ENCODE peak calls at places on chromosome 11, in nine cellular contexts. S, Q, F, E, O, B, K, A and N are unnamed samples. For H3K4me1 and H3K27me3, the result is how much of the 10 kb centered on the place peaks cover.

GRCh38 chr11:102771351-102771750 is 9.1 kb downstream of the MMP10 start:
- DNase-seq in S (no peak), Q (no peak), F (no peak), E (no peak), O (no peak), B (no peak), K (peak), A (no peak), N (no peak)

GRCh38 chr11:118659314-118659939 is 20.0 kb downstream of the TREH start:
- DNase-seq in S (peak), Q (peak), F (peak), E (peak), O (peak), B (peak), K (peak), A (peak), N (peak)

GRCh38 chr11:57322881-57323467 is 1.8 kb downstream of the TNKS1BP1 start:
- DNase-seq in S (no peak), Q (no peak), F (no peak), E (peak), O (no peak), B (no peak), K (no peak), A (no peak), N (no peak)

GRCh38 chr11:31645747-31646146 is 136.2 kb downstream of the ELP4 start:
- DNase-seq in S (no peak), Q (no peak), F (peak), E (peak), O (no peak), B (no peak), K (peak), A (peak), N (peak)

GRCh38 chr11:21811572-21811971 is 381.3 kb upstream of the ANO5 start:
- DNase-seq in S (no peak), Q (no peak), F (no peak), E (no peak), O (no peak), B (no peak), K (no peak), A (no peak), N (peak)

GRCh38 chr11:2263724-2264360 is 6.5 kb downstream of the ASCL2 start:
- DNase-seq in S (no peak), Q (no peak), F (no peak), E (no peak), O (peak), B (no peak), K (no peak), A (peak), N (no peak)

GRCh38 chr11:61091373-61092279 is 10.7 kb upstream of the CD5 start:
- DNase-seq in S (no peak), Q (no peak), F (no peak), E (peak), O (no peak), B (no peak), K (no peak), A (no peak), N (no peak)

GRCh38 chr11:127074151-127074761 is 73.7 kb upstream of the KIRREL3 start:
- DNase-seq in S (no peak), Q (peak), F (no peak), E (peak), O (no peak), B (no peak), K (peak), A (peak), N (peak)

GRCh38 chr11:129750343-129751292 is 65.0 kb upstream of the TMEM45B start:
- DNase-seq in S (peak), Q (peak), F (peak), E (peak), O (peak), B (peak), K (peak), A (no peak), N (peak)

GRCh38 chr11:14029415-14029814 is 66.9 kb downstream of the SPON1 start:
- DNase-seq in S (no peak), Q (no peak), F (no peak), E (no peak), O (no peak), B (no peak), K (no peak), A (no peak), N (peak)

GRCh38 chr11:67698247-67698646 is 23.8 kb upstream of the ALDH3B2 start:
- DNase-seq in S (no peak), Q (no peak), F (no peak), E (no peak), O (no peak), B (no peak), K (no peak), A (no peak), N (no peak)

GRCh38 chr11:31874631-31875191 is 63.6 kb upstream of the PAX6 start:
- DNase-seq in S (no peak), Q (no peak), F (no peak), E (no peak), O (no peak), B (no peak), K (peak), A (no peak), N (no peak)

GRCh38 chr11:20113147-20113435 is 47.2 kb downstream of the DBX1 start:
- DNase-seq in S (no peak), Q (no peak), F (no peak), E (no peak), O (no peak), B (no peak), K (no peak), A (no peak), N (no peak)

GRCh38 chr11:34649597-34649996 is 28.7 kb downstream of the EHF start:
- DNase-seq in S (no peak), Q (no peak), F (no peak), E (no peak), O (no peak), B (no peak), K (no peak), A (no peak), N (peak)

GRCh38 chr11:39678996-39679395 is 1780.5 kb downstream of the LRRC4C start:
- DNase-seq in S (no peak), Q (no peak), F (no peak), E (no peak), O (no peak), B (no peak), K (no peak), A (no peak), N (no peak)

GRCh38 chr11:72589802-72590761 is 84.1 kb downstream of the PDE2A start:
- DNase-seq in S (no peak), Q (peak), F (peak), E (peak), O (no peak), B (no peak), K (no peak), A (no peak), N (peak)

GRCh38 chr11:94768602-94769511 is 701 bp downstream of the AMOTL1 start:
- DNase-seq in S (peak), Q (peak), F (peak), E (peak), O (no peak), B (peak), K (no peak), A (no peak), N (no peak)

GRCh38 chr11:2218234-2218633 is 46.6 kb upstream of the TH start:
- DNase-seq in S (no peak), Q (no peak), F (no peak), E (no peak), O (no peak), B (no peak), K (no peak), A (no peak), N (no peak)

GRCh38 chr11:66318576-66318970 is 1.7 kb upstream of the CD248 start:
- DNase-seq in S (no peak), Q (no peak), F (no peak), E (no peak), O (no peak), B (no peak), K (no peak), A (no peak), N (no peak)

GRCh38 chr11:24781288-24781687 is 284.4 kb downstream of the LUZP2 start:
- DNase-seq in S (no peak), Q (no peak), F (peak), E (no peak), O (no peak), B (no peak), K (no peak), A (no peak), N (no peak)

GRCh38 chr11:110098645-110099044 is 5.5 kb downstream of the ZC3H12C start:
- DNase-seq in S (no peak), Q (no peak), F (peak), E (no peak), O (no peak), B (no peak), K (peak), A (no peak), N (no peak)

GRCh38 chr11:2173150-2173693 is 1.6 kb upstream of the TH start:
- DNase-seq in S (no peak), Q (no peak), F (no peak), E (peak), O (no peak), B (no peak), K (no peak), A (no peak), N (no peak)

GRCh38 chr11:133118563-133119303 is 413.6 kb downstream of the OPCML start:
- DNase-seq in S (no peak), Q (no peak), F (no peak), E (no peak), O (no peak), B (no peak), K (no peak), A (no peak), N (no peak)

GRCh38 chr11:87583931-87584330 is 546.2 kb downstream of the TMEM135 start:
- DNase-seq in S (no peak), Q (no peak), F (no peak), E (no peak), O (no peak), B (no peak), K (no peak), A (no peak), N (no peak)
- H3K4me3 ChIP-seq in S (no peak), Q (no peak), F (no peak), E (no peak), O (no peak), B (no peak), K (no peak), A (no peak), N (no peak)

GRCh38 chr11:911890-912219 is 1.2 kb upstream of the CHID1 start:
- DNase-seq in S (no peak), Q (no peak), F (no peak), E (no peak), O (no peak), B (no peak), K (no peak), A (no peak), N (no peak)
- H3K4me1 ChIP-seq in S (under half), Q (under half), F (under half), E (under half), O (under half), B (under half), K (under half), A (under half), N (under half)

DNA sequence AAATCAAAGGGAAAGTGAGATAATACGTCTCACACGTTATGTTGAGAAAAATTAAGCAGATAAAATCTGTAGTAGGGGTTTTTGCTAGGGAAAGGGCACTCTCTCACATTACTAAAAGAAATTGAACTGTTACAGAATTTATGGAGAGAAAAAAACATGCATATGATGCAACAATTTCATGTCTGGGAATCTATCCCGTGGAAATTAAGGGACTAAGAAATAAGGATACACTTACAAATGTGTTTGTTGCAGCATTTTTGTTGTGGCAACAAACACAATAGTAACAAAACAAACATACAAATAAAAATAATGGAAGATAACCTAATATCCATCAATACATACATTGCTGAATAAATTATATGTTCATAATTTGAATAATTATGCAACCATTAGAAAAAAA is 96.3 kb upstream of the ZBED5 start:
- DNase-seq in S (no peak), Q (no peak), F (no peak), E (no peak), O (no peak), B (no peak), K (no peak), A (no peak), N (no peak)
- H3K27me3 ChIP-seq in S (under half), Q (under half), F (under half), E (under half), O (under half), B (under half), K (under half), A (under half), N (under half)

DNA sequence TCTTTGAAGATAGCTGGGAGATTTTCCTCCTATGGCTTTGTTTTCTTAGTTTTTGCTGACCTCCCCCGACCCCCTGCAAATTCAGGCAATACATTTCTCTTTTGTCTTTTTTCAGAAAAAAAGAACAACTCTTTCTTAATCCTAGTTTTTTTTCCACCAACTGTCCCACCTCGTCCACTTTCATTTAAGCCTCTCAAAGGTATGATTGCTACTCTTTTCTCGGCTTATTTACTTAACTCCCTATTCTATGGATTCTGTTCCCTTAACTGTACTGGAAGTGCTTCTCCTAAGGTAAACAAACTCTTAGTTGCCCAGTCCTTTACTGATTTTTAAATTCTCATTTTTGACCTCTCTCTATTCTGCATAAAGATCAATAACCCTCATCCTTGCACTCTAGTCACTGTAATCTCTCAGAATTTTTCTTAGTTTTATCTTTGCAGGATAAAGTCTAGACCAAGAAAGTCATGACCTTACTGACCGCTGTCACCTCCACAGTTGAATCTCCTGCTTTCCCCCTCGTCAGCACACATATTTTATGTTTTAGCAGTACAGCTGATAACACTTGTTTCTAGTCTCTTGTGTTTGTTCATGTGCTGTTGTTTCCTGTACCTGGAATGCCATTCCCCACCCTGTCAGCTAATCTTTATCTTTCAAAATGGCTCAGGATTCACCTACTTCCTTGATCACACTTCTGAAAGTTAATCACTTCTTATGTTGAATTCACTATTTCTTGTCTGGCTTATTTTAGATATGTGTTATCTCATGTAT is 14.9 kb downstream of the TBCEL start:
- DNase-seq in S (no peak), Q (no peak), F (no peak), E (no peak), O (no peak), B (no peak), K (no peak), A (no peak), N (peak)
- H3K4me3 ChIP-seq in S (no peak), Q (no peak), F (no peak), E (no peak), O (no peak), B (no peak), K (no peak), A (no peak), N (no peak)

GRCh38 chr11:7574491-7575129 is 60.8 kb downstream of the PPFIBP2 start:
- DNase-seq in S (no peak), Q (no peak), F (no peak), E (no peak), O (no peak), B (no peak), K (no peak), A (no peak), N (no peak)

GRCh38 chr11:7577226-7577882 is 63.6 kb downstream of the PPFIBP2 start:
- DNase-seq in S (no peak), Q (peak), F (no peak), E (peak), O (no peak), B (no peak), K (no peak), A (no peak), N (peak)

GRCh38 chr11:7576671-7577225 is 62.9 kb downstream of the PPFIBP2 start:
- DNase-seq in S (no peak), Q (peak), F (peak), E (peak), O (no peak), B (no peak), K (no peak), A (no peak), N (peak)

GRCh38 chr11:7577883-7578242 is 64.1 kb downstream of the PPFIBP2 start:
- DNase-seq in S (no peak), Q (peak), F (peak), E (peak), O (no peak), B (no peak), K (peak), A (no peak), N (peak)

DNA sequence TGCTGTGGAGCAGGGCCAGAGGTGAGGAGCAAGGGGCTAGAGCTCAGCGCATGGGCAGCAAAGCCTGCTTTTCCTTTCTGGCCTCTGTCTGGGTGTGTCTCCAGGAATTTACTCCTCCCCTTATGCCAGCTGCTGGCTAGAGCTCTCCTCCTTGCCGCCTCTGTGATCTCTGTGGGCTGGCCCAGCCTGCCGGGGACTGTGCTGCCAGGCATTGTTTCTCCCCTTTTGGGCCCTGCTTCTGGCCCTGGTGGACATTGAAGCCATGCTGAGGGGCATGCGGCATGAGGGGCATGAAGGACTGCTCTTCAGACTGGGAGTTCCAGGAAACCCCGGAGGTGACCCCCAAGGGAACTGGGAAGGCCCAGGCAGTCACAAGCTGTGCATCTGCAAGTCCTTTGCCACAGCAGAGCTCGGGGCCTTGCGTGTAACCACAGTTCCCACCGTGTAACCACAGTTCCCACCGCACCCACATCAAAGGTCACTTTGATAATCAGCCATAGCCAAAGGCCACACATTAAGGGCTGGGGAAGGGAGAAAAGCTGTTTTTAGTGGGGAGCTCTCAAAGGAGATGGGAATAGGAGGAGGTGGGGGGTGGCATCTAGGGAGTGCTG is 62.1 kb downstream of the PPFIBP2 start:
- DNase-seq in S (peak), Q (peak), F (no peak), E (peak), O (no peak), B (peak), K (no peak), A (peak), N (peak)
- H3K4me1 ChIP-seq in S (under half), Q (half or more), F (under half), E (half or more), O (under half), B (under half), K (half or more), A (half or more), N (under half)

DNA sequence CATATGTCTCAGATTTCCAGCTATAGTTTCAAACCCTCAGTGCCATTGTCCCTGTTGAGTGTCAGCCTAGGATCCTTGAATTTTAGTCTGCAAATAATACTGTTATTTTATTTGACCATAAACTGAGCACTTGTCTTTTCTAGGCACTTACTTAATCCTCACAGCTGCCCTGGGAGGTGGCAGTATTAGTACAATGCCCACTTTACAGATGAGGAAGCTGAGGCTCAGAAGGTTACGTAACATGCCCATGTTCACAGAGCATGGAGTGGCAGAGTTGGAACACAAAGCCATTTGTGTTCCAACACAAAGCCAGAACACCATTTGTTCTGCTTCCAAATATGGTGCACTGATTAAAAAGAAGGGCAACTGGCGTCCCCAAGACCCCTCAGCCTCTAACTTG is 38.2 kb upstream of the ALX4 start:
- DNase-seq in S (no peak), Q (no peak), F (no peak), E (no peak), O (no peak), B (no peak), K (no peak), A (no peak), N (no peak)
- H3K27me3 ChIP-seq in S (under half), Q (under half), F (under half), E (half or more), O (under half), B (under half), K (under half), A (under half), N (under half)

DNA sequence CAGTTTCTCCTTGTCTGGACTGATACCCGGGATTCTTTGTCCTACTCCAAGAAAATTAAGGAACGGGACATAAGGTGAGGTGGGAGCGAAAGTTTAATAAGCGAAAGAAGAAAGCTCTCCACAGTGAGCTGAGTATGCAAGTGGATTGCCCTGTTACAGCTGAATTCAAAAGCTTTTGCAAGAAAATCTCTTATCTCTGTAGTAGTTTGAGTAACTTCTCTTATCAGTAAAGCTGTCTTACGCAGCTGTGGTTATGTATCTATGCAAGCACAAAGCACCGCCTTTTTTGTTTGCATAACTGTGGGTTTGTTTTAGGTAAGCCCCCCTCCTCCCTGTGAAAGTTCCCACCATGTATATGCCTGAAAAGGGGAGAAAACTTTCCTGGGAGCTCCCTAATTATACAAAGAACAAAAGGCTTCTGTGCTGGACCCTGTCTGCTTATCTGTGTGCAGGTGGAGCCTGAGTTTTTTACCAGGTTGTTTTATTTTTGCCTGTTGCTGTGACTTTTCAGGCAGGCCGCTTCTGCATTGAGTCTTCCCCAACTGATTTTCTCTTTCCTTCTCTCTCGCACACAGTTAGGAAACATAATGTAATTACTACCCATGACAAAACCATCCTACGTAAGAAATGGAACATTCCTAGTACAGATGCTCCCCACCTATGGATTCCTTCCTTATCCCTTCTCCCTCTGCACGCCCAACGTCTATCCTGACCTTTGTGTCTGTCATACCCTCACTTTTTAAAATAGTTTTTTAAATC is 826 bp upstream of the PLAAT5 start:
- DNase-seq in S (no peak), Q (no peak), F (no peak), E (no peak), O (no peak), B (no peak), K (no peak), A (no peak), N (no peak)
- H3K4me3 ChIP-seq in S (no peak), Q (no peak), F (no peak), E (peak), O (peak), B (peak), K (no peak), A (no peak), N (no peak)

GRCh38 chr11:29249713-29250112 is 767.1 kb downstream of the KCNA4 start:
- DNase-seq in S (no peak), Q (no peak), F (no peak), E (no peak), O (no peak), B (no peak), K (no peak), A (no peak), N (no peak)
- H3K4me1 ChIP-seq in S (under half), Q (under half), F (under half), E (under half), O (under half), B (under half), K (under half), A (under half), N (under half)